ENCODE peak calls at places on chromosomes 1 and 21, in five cellular contexts. W is neural progenitor cell, B is Panc1, N is Karpas-422, E is pancreas. J is an unnamed sample. For H3K4me1, the result is how much of the 10 kb centered on the place peaks cover.

GRCh38 chr1:71033136-71033535 is 14.5 kb downstream of the PTGER3 start:
- DNase-seq in W (no peak), E (no peak), N (no peak), B (no peak), J (no peak)

GRCh38 chr1:213051881-213052202 is 801 bp downstream of the RPS6KC1 start:
- DNase-seq in N (no peak), W (no peak), E (no peak), B (no peak), J (no peak)

GRCh38 chr1:219798283-219799030 is 129.9 kb downstream of the SLC30A10 start:
- DNase-seq in N (no peak), E (no peak), B (no peak), W (no peak), J (no peak)

GRCh38 chr21:45698493-45698947 is 55.0 kb downstream of the PCBP3 start:
- DNase-seq in B (no peak), W (no peak), E (no peak), N (no peak), J (peak)

GRCh38 chr1:8127201-8127641 is 101.1 kb upstream of the ERRFI1 start:
- DNase-seq in N (no peak), E (no peak), W (no peak), B (no peak), J (no peak)

GRCh38 chr1:160853756-160854155 is 8.9 kb downstream of the CD244 start:
- DNase-seq in E (no peak), B (no peak), W (no peak), N (no peak), J (no peak)

GRCh38 chr1:101284021-101284420 is 47.2 kb downstream of the S1PR1 start:
- DNase-seq in E (no peak), N (no peak), W (peak), B (no peak), J (no peak)

GRCh38 chr1:240613353-240614142 is 1.6 kb upstream of the GREM2 start:
- DNase-seq in N (no peak), B (no peak), E (no peak), W (no peak), J (no peak)

GRCh38 chr1:214830956-214831355 is 228.0 kb downstream of the CENPF start:
- DNase-seq in E (no peak), N (no peak), W (no peak), B (no peak), J (no peak)

GRCh38 chr1:108057536-108057935 is 92.6 kb upstream of the VAV3 start:
- DNase-seq in N (no peak), W (peak), E (no peak), B (no peak), J (peak)

GRCh38 chr1:229434005-229434640 is at the start of gene ACTA1:
- DNase-seq in B (no peak), W (peak), N (no peak), E (no peak), J (peak)

GRCh38 chr1:225111000-225111399 is 181.5 kb downstream of the DNAH14 start:
- DNase-seq in W (no peak), B (no peak), N (no peak), E (no peak), J (no peak)

GRCh38 chr1:9477535-9477934 is 61.7 kb upstream of the SLC25A33 start:
- DNase-seq in W (no peak), N (no peak), E (no peak), B (no peak), J (no peak)

GRCh38 chr1:222331340-222331739 is 216.6 kb downstream of the HHIPL2 start:
- DNase-seq in B (no peak), N (no peak), E (no peak), W (no peak), J (no peak)

GRCh38 chr1:20051218-20051829 is 18.7 kb upstream of the PLA2G5 start:
- DNase-seq in N (peak), E (no peak), B (no peak), W (no peak), J (no peak)

GRCh38 chr1:209434066-209434465 is 149.4 kb upstream of the CAMK1G start:
- DNase-seq in W (no peak), N (no peak), B (no peak), E (no peak), J (no peak)

DNA sequence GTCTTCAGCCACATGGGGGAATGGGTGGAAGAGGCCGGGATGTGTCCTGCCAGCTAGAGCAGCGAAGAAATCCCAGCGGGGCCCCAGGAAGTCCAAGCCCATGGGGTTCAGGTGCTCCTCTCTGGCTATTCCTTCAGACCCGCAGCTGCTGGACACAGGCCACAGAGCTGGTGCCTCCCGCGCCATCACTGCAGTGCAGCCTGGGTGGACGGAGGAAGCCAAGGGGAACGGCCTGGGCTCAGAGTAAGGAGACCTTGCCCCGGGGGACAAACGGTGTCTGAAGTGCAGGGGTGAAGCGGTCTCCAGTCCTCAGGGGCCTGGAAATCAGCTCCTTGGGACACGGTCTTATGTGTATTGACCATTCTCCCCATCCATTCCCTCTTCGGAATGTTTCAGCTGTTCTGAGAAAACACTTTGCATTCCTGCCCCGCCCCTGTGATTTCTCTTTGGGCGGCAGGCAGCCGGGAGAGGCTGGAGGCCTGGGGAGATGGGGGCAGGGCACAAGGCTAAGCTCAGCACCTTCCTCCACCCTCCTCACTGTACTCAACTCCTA is 18.4 kb downstream of the MTHFR start:
- DNase-seq in N (no peak), E (no peak), B (no peak), W (peak), J (peak)
- H3K4me1 ChIP-seq in N (under half), E (under half), B (under half), W (under half), J (half or more)

GRCh38 chr1:205631010-205631726 is 643 bp downstream of the ELK4 start:
- DNase-seq in E (peak), N (peak), W (peak), B (no peak), J (peak)
- H3K4me3 ChIP-seq in E (peak), N (peak), W (peak), B (peak), J (peak)

GRCh38 chr1:116537439-116537838 is 33.4 kb downstream of the CD58 start:
- DNase-seq in W (no peak), B (no peak), N (no peak), E (no peak), J (no peak)
- H3K4me1 ChIP-seq in W (under half), B (under half), N (under half), E (under half), J (under half)

GRCh38 chr1:66300986-66301451 is 232.9 kb upstream of the SGIP1 start:
- DNase-seq in N (no peak), B (no peak), E (no peak), W (no peak), J (no peak)

GRCh38 chr1:66302810-66303209 is 231.1 kb upstream of the SGIP1 start:
- DNase-seq in E (no peak), W (no peak), B (no peak), N (no peak), J (no peak)

GRCh38 chr1:66302184-66302742 is 231.7 kb upstream of the SGIP1 start:
- DNase-seq in N (no peak), W (no peak), B (no peak), E (no peak), J (no peak)

GRCh38 chr1:66298427-66298826 is 235.5 kb upstream of the SGIP1 start:
- DNase-seq in N (no peak), E (no peak), B (no peak), W (no peak), J (peak)

GRCh38 chr1:66300280-66300973 is 233.5 kb upstream of the SGIP1 start:
- DNase-seq in B (no peak), E (no peak), W (no peak), N (no peak), J (no peak)
- H3K4me3 ChIP-seq in B (no peak), E (no peak), W (no peak), N (no peak), J (no peak)

GRCh38 chr1:27503961-27504587 is 14.1 kb upstream of the WASF2 start:
- DNase-seq in W (peak), B (no peak), E (no peak), N (no peak), J (no peak)

GRCh38 chr1:27508139-27508665 is 18.2 kb upstream of the WASF2 start:
- DNase-seq in B (no peak), N (peak), W (no peak), E (no peak), J (no peak)

GRCh38 chr1:27505420-27505680 is 15.4 kb upstream of the WASF2 start:
- DNase-seq in E (no peak), B (no peak), N (no peak), W (no peak), J (no peak)

GRCh38 chr1:27504588-27505419 is 14.8 kb upstream of the WASF2 start:
- DNase-seq in N (no peak), W (peak), B (no peak), E (no peak), J (no peak)

GRCh38 chr1:27506703-27507102 is 16.7 kb upstream of the WASF2 start:
- DNase-seq in B (no peak), N (no peak), E (no peak), W (no peak), J (no peak)
- H3K4me1 ChIP-seq in B (under half), N (under half), E (under half), W (under half), J (under half)

GRCh38 chr1:15886613-15887167 is 39.2 kb downstream of the SPEN start:
- DNase-seq in B (no peak), E (no peak), W (no peak), N (peak), J (no peak)

GRCh38 chr1:15884477-15884876 is 37.0 kb downstream of the SPEN start:
- DNase-seq in W (no peak), E (no peak), N (no peak), B (no peak), J (no peak)

GRCh38 chr1:15883326-15883725 is 35.8 kb downstream of the SPEN start:
- DNase-seq in W (no peak), B (no peak), E (no peak), N (peak), J (no peak)

GRCh38 chr1:15885269-15885668 is 37.8 kb downstream of the SPEN start:
- DNase-seq in W (no peak), N (no peak), B (no peak), E (no peak), J (no peak)

GRCh38 chr1:15885701-15886612 is 38.5 kb downstream of the SPEN start:
- DNase-seq in E (peak), N (peak), B (peak), W (peak), J (peak)
- H3K4me3 ChIP-seq in E (no peak), N (peak), B (peak), W (peak), J (peak)

J was measured in left lung.